ENCODE peak calls at places on chromosomes 3 and 15, in six cellular contexts. Z is stomach, P is IMR-90, M is transverse colon, X is heart left ventricle, L is suprapubic skin. D is an unnamed sample. For H3K27me3, the result is how much of the 10 kb centered on the place peaks cover.

GRCh38 chr3:109018828-109019227 is 65.1 kb upstream of the GUCA1C start:
- DNase-seq in Z (no peak), P (peak), M (no peak), X (no peak), L (no peak), D (no peak)

GRCh38 chr15:91291673-91292072 is 191.6 kb downstream of the SV2B start:
- DNase-seq in Z (no peak), P (peak), M (no peak), X (no peak), L (no peak), D (no peak)

GRCh38 chr3:187986514-187986934 is 167.4 kb upstream of the LPP start:
- DNase-seq in Z (no peak), P (peak), M (no peak), X (no peak), L (no peak), D (no peak)

GRCh38 chr3:46538803-46539442 is 27.2 kb downstream of the LRRC2 start:
- DNase-seq in Z (peak), P (peak), M (peak), X (peak), L (peak), D (no peak)

GRCh38 chr15:70561885-70562284 is 201.5 kb downstream of the UACA start:
- DNase-seq in Z (peak), P (no peak), M (no peak), X (no peak), L (no peak), D (no peak)

GRCh38 chr3:54121404-54122045 is 827 bp upstream of the CACNA2D3 start:
- DNase-seq in Z (no peak), P (no peak), M (no peak), X (peak), L (no peak), D (peak)

GRCh38 chr3:133277813-133278212 is 122.0 kb upstream of the BFSP2 start:
- DNase-seq in Z (no peak), P (peak), M (no peak), X (no peak), L (no peak), D (no peak)

GRCh38 chr3:153127788-153128187 is 34.2 kb upstream of the RAP2B start:
- DNase-seq in Z (no peak), P (peak), M (no peak), X (no peak), L (no peak), D (no peak)

GRCh38 chr3:20043398-20043797 is 3.2 kb downstream of the KAT2B start:
- DNase-seq in Z (peak), P (no peak), M (peak), X (peak), L (peak), D (peak)

GRCh38 chr3:17808994-17809393 is 66.6 kb upstream of the TBC1D5 start:
- DNase-seq in Z (no peak), P (peak), M (no peak), X (no peak), L (no peak), D (no peak)

GRCh38 chr3:149437286-149437685 is 37.2 kb upstream of the TM4SF4 start:
- DNase-seq in Z (no peak), P (no peak), M (no peak), X (no peak), L (no peak), D (no peak)

GRCh38 chr3:127655641-127656040 is 17.1 kb upstream of the ABTB1 start:
- DNase-seq in Z (no peak), P (peak), M (no peak), X (no peak), L (no peak), D (no peak)

GRCh38 chr3:153165211-153165815 is 3.3 kb downstream of the RAP2B start:
- DNase-seq in Z (no peak), P (peak), M (no peak), X (no peak), L (no peak), D (no peak)

GRCh38 chr15:98444067-98444600 is 204.2 kb upstream of the IGF1R start:
- DNase-seq in Z (no peak), P (no peak), M (no peak), X (no peak), L (no peak), D (no peak)

GRCh38 chr3:171566803-171567422 is 106.7 kb upstream of the TNIK start:
- DNase-seq in Z (no peak), P (peak), M (no peak), X (no peak), L (no peak), D (no peak)

GRCh38 chr15:27254801-27255200 is 283.8 kb downstream of the GABRG3 start:
- DNase-seq in Z (no peak), P (no peak), M (no peak), X (no peak), L (no peak), D (no peak)

GRCh38 chr3:187968883-187969580 is 184.9 kb upstream of the LPP start:
- DNase-seq in Z (no peak), P (peak), M (no peak), X (no peak), L (no peak), D (no peak)

GRCh38 chr15:59817834-59818233 is 128.7 kb upstream of the BNIP2 start:
- DNase-seq in Z (no peak), P (no peak), M (no peak), X (no peak), L (no peak), D (no peak)

GRCh38 chr3:100060685-100061484 is 53.4 kb downstream of the FILIP1L start:
- DNase-seq in Z (no peak), P (no peak), M (no peak), X (no peak), L (no peak), D (no peak)

GRCh38 chr3:40504636-40505430 is 1.0 kb upstream of the ZNF620 start:
- DNase-seq in Z (no peak), P (peak), M (no peak), X (no peak), L (peak), D (peak)

GRCh38 chr3:100348727-100349126 is 14.2 kb downstream of the NIT2 start:
- DNase-seq in Z (no peak), P (no peak), M (no peak), X (no peak), L (no peak), D (no peak)

GRCh38 chr15:71325461-71325860 is 210.2 kb downstream of the THSD4 start:
- DNase-seq in Z (no peak), P (peak), M (no peak), X (no peak), L (no peak), D (no peak)

GRCh38 chr15:40006003-40006402 is 33.0 kb downstream of the SRP14 start:
- DNase-seq in Z (no peak), P (peak), M (no peak), X (no peak), L (no peak), D (no peak)

GRCh38 chr3:149151843-149152242 is 22.4 kb downstream of the HPS3 start:
- DNase-seq in Z (no peak), P (peak), M (no peak), X (no peak), L (no peak), D (no peak)

GRCh38 chr3:174218011-174218410 is 641.1 kb upstream of the NAALADL2 start:
- DNase-seq in Z (no peak), P (peak), M (no peak), X (no peak), L (no peak), D (no peak)

GRCh38 chr3:4865714-4866113 is 113.5 kb upstream of the BHLHE40 start:
- DNase-seq in Z (no peak), P (no peak), M (no peak), X (no peak), L (no peak), D (no peak)

GRCh38 chr15:30921106-30921505 is 17.4 kb downstream of the FAN1 start:
- DNase-seq in Z (no peak), P (no peak), M (no peak), X (no peak), L (no peak), D (no peak)

GRCh38 chr3:129462365-129462968 is 22.4 kb downstream of the IFT122 start:
- DNase-seq in Z (no peak), P (no peak), M (no peak), X (no peak), L (no peak), D (no peak)

GRCh38 chr15:38622317-38622716 is 57.7 kb upstream of the RASGRP1 start:
- DNase-seq in Z (no peak), P (no peak), M (peak), X (no peak), L (no peak), D (no peak)

GRCh38 chr3:137205394-137206060 is 247.7 kb downstream of the IL20RB start:
- DNase-seq in Z (no peak), P (peak), M (no peak), X (no peak), L (no peak), D (no peak)

GRCh38 chr3:196737655-196738054 is 2.0 kb upstream of the PAK2 start:
- DNase-seq in Z (no peak), P (no peak), M (no peak), X (no peak), L (no peak), D (no peak)

GRCh38 chr3:195883801-195884200 is 24.6 kb downstream of the TNK2 start:
- DNase-seq in Z (no peak), P (no peak), M (no peak), X (no peak), L (no peak), D (no peak)

GRCh38 chr3:158158969-158159368 is 49.1 kb downstream of the RSRC1 start:
- DNase-seq in Z (no peak), P (no peak), M (no peak), X (no peak), L (no peak), D (no peak)

GRCh38 chr15:67829647-67830504 is 4.6 kb downstream of the SKOR1 start:
- DNase-seq in Z (no peak), P (no peak), M (no peak), X (no peak), L (no peak), D (no peak)

GRCh38 chr3:159130108-159130507 is 328.3 kb downstream of the MFSD1 start:
- DNase-seq in Z (no peak), P (peak), M (peak), X (no peak), L (no peak), D (no peak)

GRCh38 chr15:101765772-101766456 is 37.4 kb upstream of the OR4F6 start:
- DNase-seq in Z (no peak), P (no peak), M (no peak), X (no peak), L (no peak), D (no peak)

GRCh38 chr15:101120961-101121360 is 130.9 kb downstream of the CHSY1 start:
- DNase-seq in Z (no peak), P (no peak), M (no peak), X (no peak), L (no peak), D (peak)

GRCh38 chr15:74220475-74221248 is 15.5 kb upstream of the CCDC33 start:
- DNase-seq in Z (no peak), P (no peak), M (no peak), X (no peak), L (no peak), D (no peak)
- H3K27me3 ChIP-seq in Z (under half), P (half or more), M (under half), X (under half), L (half or more), D (under half)

DNA sequence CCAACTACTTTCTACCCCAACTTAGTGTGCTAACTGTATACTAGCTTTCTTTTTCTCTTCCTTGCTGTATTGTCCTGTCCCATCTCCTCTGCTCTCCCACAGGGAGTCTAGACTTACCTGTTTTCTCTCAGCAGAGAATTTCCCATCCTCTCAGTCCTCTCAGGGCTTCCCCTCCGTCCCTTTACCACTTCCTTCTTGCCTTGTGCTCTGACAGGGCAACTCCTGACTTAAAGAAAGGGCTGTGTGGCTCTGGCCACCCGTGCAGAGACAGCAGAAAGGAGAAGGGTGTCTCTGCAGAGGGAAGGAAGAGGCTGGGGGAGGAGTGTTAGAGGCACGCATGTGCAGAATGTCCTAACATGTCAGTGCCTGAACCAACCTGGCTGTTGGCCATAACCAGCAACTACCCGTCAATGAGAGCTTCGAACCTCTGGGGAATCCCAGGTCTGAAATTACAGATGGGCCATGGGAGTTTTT is at the start of gene GCSAM:
- DNase-seq in Z (no peak), P (no peak), M (peak), X (peak), L (no peak), D (no peak)
- TF ChIP-seq POLR2A in Z (no peak), P (no peak), M (no peak), X (no peak), L (no peak), D (no peak)

GRCh38 chr3:16463914-16464313 is 49.6 kb downstream of the RFTN1 start:
- DNase-seq in Z (no peak), P (no peak), M (no peak), X (no peak), L (no peak), D (no peak)
- H3K4me3 ChIP-seq in Z (no peak), P (no peak), M (no peak), X (no peak), L (no peak), D (no peak)

GRCh38 chr3:50672656-50673055 is 2.1 kb upstream of the DOCK3 start:
- DNase-seq in Z (no peak), P (no peak), M (no peak), X (no peak), L (no peak), D (no peak)
- H3K27me3 ChIP-seq in Z (under half), P (half or more), M (half or more), X (under half), L (under half), D (under half)

GRCh38 chr15:76286231-76286879 is 24.9 kb downstream of the ETFA start:
- DNase-seq in Z (no peak), P (peak), M (no peak), X (no peak), L (no peak), D (no peak)
- TF ChIP-seq POLR2A in Z (no peak), P (no peak), M (no peak), X (no peak), L (no peak), D (no peak)

GRCh38 chr3:27729748-27730611 is 7.9 kb upstream of the EOMES start:
- DNase-seq in Z (no peak), P (no peak), M (no peak), X (peak), L (no peak), D (no peak)
- H3K4me3 ChIP-seq in Z (peak), P (no peak), M (no peak), X (peak), L (peak), D (no peak)

DNA sequence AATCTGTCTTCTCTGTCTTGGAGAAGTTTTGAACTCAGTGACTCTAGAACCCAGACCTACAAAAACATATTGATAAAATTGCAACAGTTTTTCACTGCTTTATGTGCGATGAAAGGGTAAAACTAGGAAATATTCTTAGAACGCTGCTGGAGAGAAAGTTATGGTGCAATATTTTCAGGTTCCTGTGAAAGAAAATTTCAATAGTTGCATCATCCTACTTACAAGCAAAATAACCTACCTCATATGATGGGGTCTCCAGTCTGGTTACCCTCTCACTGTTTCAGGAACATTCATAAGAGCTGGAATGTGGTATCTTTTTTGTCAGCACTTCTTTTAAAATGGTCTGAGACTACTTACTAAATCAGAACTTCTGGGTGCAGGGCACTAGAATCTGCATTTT is 27.1 kb downstream of the GATM start:
- DNase-seq in Z (no peak), P (no peak), M (no peak), X (no peak), L (no peak), D (no peak)
- H3K27me3 ChIP-seq in Z (under half), P (under half), M (under half), X (under half), L (under half), D (under half)

GRCh38 chr15:48975713-48976419 is 12.1 kb upstream of the SHC4 start:
- DNase-seq in Z (peak), P (peak), M (peak), X (peak), L (peak), D (peak)
- TF ChIP-seq POLR2A in Z (no peak), P (no peak), M (no peak), X (no peak), L (no peak), D (no peak)

GRCh38 chr3:58576716-58577115 is 475 bp downstream of the FAM107A start:
- DNase-seq in Z (no peak), P (no peak), M (no peak), X (no peak), L (no peak), D (no peak)
- H3K4me3 ChIP-seq in Z (peak), P (no peak), M (peak), X (peak), L (peak), D (no peak)

GRCh38 chr3:25575001-25575400 is 89.7 kb downstream of the TOP2B start:
- DNase-seq in Z (no peak), P (no peak), M (no peak), X (no peak), L (no peak), D (no peak)
- H3K27me3 ChIP-seq in Z (under half), P (under half), M (under half), X (under half), L (under half), D (under half)

D was measured in ovary.